ENCODE peak calls at places on chromosomes 16 and 17, in five cellular contexts. V is HCT116, W is upper lobe of left lung, L is mucosa of descending colon, Z is A549. Q is an unnamed sample. For H3K4me1 and H3K9me3, the result is how much of the 10 kb centered on the place peaks cover.

GRCh38 chr17:60766778-60767190 is 89.1 kb downstream of the BCAS3 start:
- DNase-seq in W (no peak), Z (no peak), L (no peak), V (no peak), Q (no peak)

GRCh38 chr17:63692195-63692816 is 7.6 kb downstream of the LIMD2 start:
- DNase-seq in L (no peak), Z (peak), W (no peak), V (no peak), Q (no peak)

GRCh38 chr16:31402687-31403086 is 9.6 kb downstream of the ITGAD start:
- DNase-seq in L (no peak), Z (no peak), W (no peak), V (no peak), Q (no peak)

GRCh38 chr17:39197380-39198185 is at the start of gene CACNB1:
- DNase-seq in Z (peak), W (peak), L (peak), V (no peak), Q (no peak)

GRCh38 chr16:79628501-79628975 is 28.0 kb upstream of the MAF start:
- DNase-seq in L (no peak), W (no peak), Z (no peak), V (no peak), Q (no peak)

GRCh38 chr17:5502552-5502951 is 16.2 kb downstream of the MIS12 start:
- DNase-seq in L (no peak), Z (no peak), V (no peak), W (no peak), Q (no peak)

GRCh38 chr17:82876149-82876548 is 36.3 kb upstream of the ZNF750 start:
- DNase-seq in L (peak), V (no peak), Z (no peak), W (peak), Q (no peak)

GRCh38 chr17:14737984-14738651 is 437.2 kb downstream of the HS3ST3B1 start:
- DNase-seq in W (peak), Z (peak), L (peak), V (no peak), Q (no peak)

GRCh38 chr17:44218344-44219125 is 940 bp downstream of the UBTF start:
- DNase-seq in L (peak), Z (peak), W (peak), V (peak), Q (no peak)

GRCh38 chr17:7238418-7239090 is 703 bp downstream of the PHF23 start:
- DNase-seq in V (no peak), L (peak), Z (peak), W (peak), Q (no peak)

GRCh38 chr16:50820225-50820624 is 78.3 kb downstream of the CYLD start:
- DNase-seq in Z (no peak), V (no peak), L (no peak), W (no peak), Q (no peak)

GRCh38 chr17:80751460-80752368 is 207.1 kb downstream of the RPTOR start:
- DNase-seq in V (no peak), Z (no peak), W (no peak), L (no peak), Q (no peak)

GRCh38 chr16:23615805-23616204 is 19.7 kb upstream of the NDUFAB1 start:
- DNase-seq in L (no peak), W (no peak), V (no peak), Z (no peak), Q (no peak)

GRCh38 chr16:85555549-85556455 is 57.3 kb upstream of the GSE1 start:
- DNase-seq in V (no peak), Z (peak), L (peak), W (peak), Q (no peak)

GRCh38 chr17:38730526-38731379 is 612 bp downstream of the CISD3 start:
- DNase-seq in V (no peak), Z (peak), W (peak), L (peak), Q (no peak)

GRCh38 chr16:85648782-85649181 is 35.7 kb downstream of the GSE1 start:
- DNase-seq in V (no peak), Z (no peak), W (no peak), L (no peak), Q (no peak)

GRCh38 chr17:79991140-79991923 is 44.3 kb downstream of the TBC1D16 start:
- DNase-seq in L (peak), W (peak), V (peak), Z (peak), Q (no peak)

GRCh38 chr16:82773018-82773417 is 146.2 kb downstream of the CDH13 start:
- DNase-seq in Z (no peak), V (no peak), W (no peak), L (no peak), Q (no peak)

GRCh38 chr17:81027591-81028505 is 7.1 kb upstream of the BAIAP2 start:
- DNase-seq in W (no peak), L (peak), V (no peak), Z (no peak), Q (no peak)

GRCh38 chr16:86072328-86073102 is 173.6 kb downstream of the IRF8 start:
- DNase-seq in V (peak), W (no peak), L (no peak), Z (peak), Q (peak)

GRCh38 chr17:64787255-64787920 is 125.3 kb upstream of the SMURF2 start:
- DNase-seq in W (no peak), V (no peak), Z (no peak), L (peak), Q (no peak)

GRCh38 chr16:23491490-23492391 is 18.6 kb downstream of the GGA2 start:
- DNase-seq in W (peak), Z (no peak), L (no peak), V (no peak), Q (no peak)

GRCh38 chr17:77100009-77100408 is 40.8 kb upstream of the SEC14L1 start:
- DNase-seq in L (peak), Z (no peak), V (no peak), W (peak), Q (no peak)

GRCh38 chr17:72696156-72696555 is 396.3 kb downstream of the SLC39A11 start:
- DNase-seq in W (no peak), Z (no peak), V (no peak), L (no peak), Q (no peak)

GRCh38 chr17:10210151-10210574 is 11.8 kb upstream of the GAS7 start:
- DNase-seq in V (no peak), W (no peak), L (no peak), Z (no peak), Q (no peak)

GRCh38 chr17:9898812-9899211 is 6.3 kb downstream of the RCVRN start:
- DNase-seq in V (no peak), L (no peak), Z (no peak), W (no peak), Q (no peak)

GRCh38 chr17:75318211-75318610 is 29.0 kb upstream of the SLC25A19 start:
- DNase-seq in V (no peak), L (no peak), W (no peak), Z (no peak), Q (no peak)

GRCh38 chr17:81329279-81329926 is 34.3 kb upstream of the SLC38A10 start:
- DNase-seq in L (peak), V (peak), Z (peak), W (peak), Q (no peak)

GRCh38 chr17:50270430-50271172 is 3.7 kb upstream of the TMEM92 start:
- DNase-seq in W (peak), V (no peak), L (no peak), Z (no peak), Q (no peak)

GRCh38 chr17:50272711-50273653 is 1.3 kb upstream of the TMEM92 start:
- DNase-seq in Z (peak), L (no peak), V (no peak), W (peak), Q (no peak)

GRCh38 chr17:50273654-50274040 is 619 bp upstream of the TMEM92 start:
- DNase-seq in W (no peak), V (no peak), Z (no peak), L (no peak), Q (no peak)

GRCh38 chr17:50271173-50271750 is 3.0 kb upstream of the TMEM92 start:
- DNase-seq in V (no peak), W (no peak), L (no peak), Z (no peak), Q (no peak)

GRCh38 chr17:50272246-50272645 is 2.0 kb upstream of the TMEM92 start:
- DNase-seq in L (no peak), Z (no peak), V (no peak), W (peak), Q (no peak)
- H3K4me1 ChIP-seq in L (under half), Z (half or more), V (under half), W (under half), Q (under half)

DNA sequence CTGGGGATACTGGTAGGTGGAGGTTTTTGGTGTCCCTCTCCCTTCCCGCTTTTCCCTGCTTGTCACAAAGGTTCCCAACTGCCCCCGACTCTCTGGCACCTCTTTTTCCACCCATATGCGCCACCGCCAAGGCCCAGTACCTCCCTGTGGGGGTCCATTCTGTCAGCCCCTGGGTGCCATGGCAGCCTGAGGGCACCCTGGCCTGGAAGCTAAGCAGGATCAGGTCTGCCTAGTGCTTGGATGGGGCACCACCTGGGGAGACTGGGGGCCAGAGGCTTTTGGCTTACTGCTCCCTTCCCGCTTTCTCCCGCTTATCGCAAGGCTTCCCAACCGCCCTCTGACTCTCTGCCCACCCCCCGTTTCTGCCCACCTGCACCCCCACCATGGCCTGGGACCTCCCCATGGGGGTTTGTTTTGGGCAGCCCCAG is 2286.4 kb downstream of the TP53TG3F start:
- DNase-seq in W (no peak), V (no peak), Z (no peak), L (peak), Q (no peak)
- H3K9me3 ChIP-seq in W (under half), V (under half), Z (under half), L (half or more), Q (under half)

GRCh38 chr16:87853411-87854052 is 15.8 kb downstream of the SLC7A5 start:
- DNase-seq in Z (peak), L (peak), V (peak), W (peak), Q (no peak)

GRCh38 chr16:87854053-87854906 is 15.0 kb downstream of the SLC7A5 start:
- DNase-seq in Z (peak), L (peak), W (no peak), V (no peak), Q (no peak)

GRCh38 chr16:87855852-87856715 is 13.2 kb downstream of the SLC7A5 start:
- DNase-seq in L (peak), W (peak), V (no peak), Z (peak), Q (no peak)

GRCh38 chr16:87856796-87857228 is 12.5 kb downstream of the SLC7A5 start:
- DNase-seq in W (no peak), L (no peak), V (no peak), Z (peak), Q (no peak)

DNA sequence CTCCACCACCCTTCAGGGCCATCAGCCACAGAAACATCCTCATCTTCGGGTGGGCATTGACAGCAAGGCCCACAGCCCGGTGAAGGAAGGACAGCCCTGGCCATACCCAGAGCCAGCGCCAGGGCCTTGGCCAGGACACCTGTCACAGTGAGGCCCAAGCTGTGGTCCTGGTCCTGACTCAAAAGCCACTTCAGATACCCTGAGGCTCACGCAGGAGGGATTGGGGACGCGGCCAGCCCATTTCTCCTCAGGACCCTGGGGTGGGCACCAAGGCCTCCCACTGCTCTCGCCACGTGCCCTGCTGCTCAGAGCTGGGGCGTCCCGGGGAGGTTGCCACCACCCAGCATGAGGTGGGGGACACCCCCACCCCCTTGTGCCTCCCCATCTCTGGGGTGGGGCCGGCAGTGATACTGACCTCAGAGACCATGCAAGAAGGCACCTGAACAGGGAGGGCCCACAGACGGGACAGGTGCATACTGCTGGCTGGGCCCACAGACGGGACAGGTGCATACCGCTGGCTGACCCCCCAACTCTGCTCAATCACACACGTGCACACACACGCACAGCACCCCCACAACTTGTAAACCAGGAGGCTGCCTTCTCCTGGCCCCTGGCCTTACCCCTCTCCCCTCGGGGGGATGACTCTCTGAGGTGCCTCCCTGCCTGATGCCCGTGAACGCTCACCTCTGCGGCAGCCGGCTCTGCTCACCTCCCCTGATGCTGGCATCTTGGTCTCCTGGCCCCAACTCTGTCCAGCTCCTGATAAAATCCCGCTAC is 14.2 kb downstream of the SLC7A5 start:
- DNase-seq in Z (peak), L (no peak), W (no peak), V (no peak), Q (no peak)
- H3K4me1 ChIP-seq in Z (half or more), L (under half), W (under half), V (under half), Q (under half)

DNA sequence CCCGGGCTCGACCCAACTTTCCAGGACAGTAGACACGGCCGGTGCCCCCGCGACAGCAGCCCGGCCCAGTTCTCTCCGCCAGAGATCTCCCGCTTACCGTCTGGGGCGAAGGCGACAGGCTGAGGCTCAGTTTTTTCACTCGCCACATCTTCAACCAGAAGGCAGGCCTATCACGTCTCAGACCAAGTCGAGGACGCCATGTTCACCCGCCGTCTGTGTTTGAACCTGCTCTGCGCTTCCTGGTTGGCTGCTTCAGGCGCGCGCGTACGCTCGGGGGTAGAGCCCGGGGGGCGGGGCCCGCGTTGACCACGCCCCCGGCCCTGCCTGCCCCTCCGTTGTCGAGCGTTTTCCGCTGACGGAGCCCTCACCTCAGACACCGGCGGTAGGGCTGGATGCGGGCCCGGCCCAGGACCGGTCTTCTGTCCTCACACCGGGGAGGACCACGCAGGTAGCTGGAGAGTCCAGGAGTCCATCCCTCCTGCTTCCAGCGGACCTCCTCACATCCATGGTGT is at the start of gene SPAG5:
- DNase-seq in L (peak), Z (peak), V (peak), W (peak), Q (peak)
- H3K9me3 ChIP-seq in L (under half), Z (under half), V (under half), W (under half), Q (under half)

GRCh38 chr16:1983053-1983543 is 895 bp upstream of the GFER start:
- DNase-seq in Z (no peak), V (no peak), W (no peak), L (no peak), Q (no peak)
- H3K4me1 ChIP-seq in Z (under half), V (under half), W (under half), L (half or more), Q (under half)

GRCh38 chr17:22469101-22469880 is 777.0 kb downstream of the KCNJ18 start:
- DNase-seq in Z (no peak), W (no peak), V (no peak), L (no peak), Q (no peak)
- H3K9me3 ChIP-seq in Z (under half), W (under half), V (under half), L (under half), Q (under half)

GRCh38 chr17:55345132-55345531 is 76.5 kb downstream of the MMD start:
- DNase-seq in L (no peak), Z (no peak), V (no peak), W (no peak), Q (no peak)
- H3K4me1 ChIP-seq in L (under half), Z (under half), V (under half), W (under half), Q (under half)

GRCh38 chr16:35404273-35404672 is 1944.9 kb downstream of the TP53TG3F start:
- DNase-seq in Z (no peak), L (no peak), W (no peak), V (no peak), Q (no peak)
- H3K9me3 ChIP-seq in Z (under half), L (under half), W (under half), V (under half), Q (under half)